ENCODE peak calls at places on chromosomes 16 and 17, in ten cellular contexts. One of them, this sample, is unnamed.

GRCh38 chr17:64320613-64321553 is 57.8 kb upstream of the TEX2 start:
- DNase-seq in cardiac fibroblast: peak
- DNase-seq in left ventricle myocardium inferior: peak
- DNase-seq in NB4: peak
- DNase-seq in fibroblast of lung: peak
- DNase-seq in mesothelial cell of epicardium: peak
- DNase-seq in osteocyte: no peak
- DNase-seq in breast epithelium: peak
- DNase-seq in AG10803: peak
- DNase-seq in HCT116: peak
- DNase-seq in this sample: peak

GRCh38 chr16:3637371-3637923 is 17.0 kb upstream of the DNASE1 start:
- DNase-seq in cardiac fibroblast: peak
- DNase-seq in left ventricle myocardium inferior: no peak
- DNase-seq in NB4: peak
- DNase-seq in fibroblast of lung: no peak
- DNase-seq in mesothelial cell of epicardium: peak
- DNase-seq in osteocyte: peak
- DNase-seq in breast epithelium: peak
- DNase-seq in AG10803: peak
- DNase-seq in HCT116: no peak
- DNase-seq in this sample: peak

GRCh38 chr17:48382989-48383388 is 47.0 kb downstream of the SKAP1 start:
- DNase-seq in cardiac fibroblast: no peak
- DNase-seq in left ventricle myocardium inferior: no peak
- DNase-seq in NB4: no peak
- DNase-seq in fibroblast of lung: no peak
- DNase-seq in mesothelial cell of epicardium: no peak
- DNase-seq in osteocyte: no peak
- DNase-seq in breast epithelium: no peak
- DNase-seq in AG10803: no peak
- DNase-seq in HCT116: no peak
- DNase-seq in this sample: no peak

GRCh38 chr16:11614587-11615175 is 28.0 kb upstream of the LITAF start:
- DNase-seq in cardiac fibroblast: no peak
- DNase-seq in left ventricle myocardium inferior: no peak
- DNase-seq in NB4: no peak
- DNase-seq in fibroblast of lung: peak
- DNase-seq in mesothelial cell of epicardium: no peak
- DNase-seq in osteocyte: no peak
- DNase-seq in breast epithelium: no peak
- DNase-seq in AG10803: no peak
- DNase-seq in HCT116: no peak
- DNase-seq in this sample: no peak

GRCh38 chr16:75306102-75306762 is 54.8 kb upstream of the BCAR1 start:
- DNase-seq in cardiac fibroblast: peak
- DNase-seq in left ventricle myocardium inferior: no peak
- DNase-seq in NB4: no peak
- DNase-seq in fibroblast of lung: peak
- DNase-seq in mesothelial cell of epicardium: no peak
- DNase-seq in osteocyte: no peak
- DNase-seq in breast epithelium: no peak
- DNase-seq in AG10803: no peak
- DNase-seq in HCT116: peak
- DNase-seq in this sample: no peak

GRCh38 chr17:79732804-79733691 is 2.3 kb downstream of the ENPP7 start:
- DNase-seq in cardiac fibroblast: no peak
- DNase-seq in left ventricle myocardium inferior: no peak
- DNase-seq in NB4: peak
- DNase-seq in fibroblast of lung: no peak
- DNase-seq in mesothelial cell of epicardium: no peak
- DNase-seq in osteocyte: no peak
- DNase-seq in breast epithelium: no peak
- DNase-seq in AG10803: no peak
- DNase-seq in HCT116: no peak
- DNase-seq in this sample: peak

GRCh38 chr16:17301593-17302135 is 169.1 kb downstream of the XYLT1 start:
- DNase-seq in cardiac fibroblast: no peak
- DNase-seq in left ventricle myocardium inferior: no peak
- DNase-seq in NB4: peak
- DNase-seq in fibroblast of lung: no peak
- DNase-seq in mesothelial cell of epicardium: no peak
- DNase-seq in osteocyte: no peak
- DNase-seq in breast epithelium: no peak
- DNase-seq in AG10803: no peak
- DNase-seq in HCT116: no peak
- DNase-seq in this sample: no peak

GRCh38 chr17:61048398-61049106 is 351.1 kb upstream of the TBX2 start:
- DNase-seq in cardiac fibroblast: no peak
- DNase-seq in left ventricle myocardium inferior: no peak
- DNase-seq in NB4: no peak
- DNase-seq in fibroblast of lung: no peak
- DNase-seq in mesothelial cell of epicardium: no peak
- DNase-seq in osteocyte: no peak
- DNase-seq in breast epithelium: no peak
- DNase-seq in AG10803: no peak
- DNase-seq in HCT116: no peak
- DNase-seq in this sample: peak

DNA sequence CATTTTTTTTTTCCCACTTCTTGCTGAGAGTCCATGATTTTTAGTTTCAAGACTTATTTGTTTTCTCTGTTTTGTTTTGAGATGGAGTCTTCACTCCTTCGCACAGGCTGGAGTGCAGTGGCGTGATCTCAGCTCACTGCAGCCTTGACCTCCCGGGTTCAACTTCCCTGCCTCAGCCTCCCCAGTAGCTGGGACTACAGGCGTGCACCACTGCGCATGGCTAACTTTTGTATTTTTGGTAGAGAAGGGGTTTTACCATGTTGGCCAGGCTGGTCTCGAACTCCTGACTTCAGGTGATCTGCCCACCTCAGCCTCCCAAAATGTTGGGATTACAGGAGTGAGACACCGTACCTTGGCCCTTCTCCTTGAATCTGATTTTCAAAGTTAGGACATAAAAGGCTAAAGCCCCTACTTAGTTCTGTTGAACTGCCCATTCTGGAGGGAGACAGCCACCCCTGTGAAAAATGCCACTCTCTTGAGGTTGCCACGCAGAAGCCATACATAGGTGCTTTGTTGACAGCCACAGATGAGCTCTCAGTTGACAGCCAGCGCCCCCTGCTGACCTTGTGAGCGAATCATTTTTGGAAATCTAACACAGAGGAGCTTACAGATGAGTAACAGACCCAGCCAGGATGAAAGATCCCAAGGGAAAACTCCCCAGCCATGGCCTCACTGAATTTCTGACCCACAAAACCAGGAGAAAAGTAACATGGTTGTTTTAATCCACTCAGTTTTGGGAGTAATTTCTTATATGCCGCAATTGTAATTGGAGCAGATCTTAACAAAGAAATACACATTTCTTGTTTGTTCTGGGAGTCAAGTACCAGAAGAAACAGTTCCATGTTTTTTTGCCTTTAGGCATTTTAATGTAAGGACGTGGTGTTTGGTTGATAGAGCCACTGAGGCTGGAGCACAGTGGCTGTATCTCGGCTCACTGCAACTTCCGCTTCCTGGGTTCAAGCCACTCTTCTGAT is 38.8 kb downstream of the PKD1L3 start:
- DNase-seq in cardiac fibroblast: peak
- DNase-seq in left ventricle myocardium inferior: peak
- DNase-seq in NB4: peak
- DNase-seq in fibroblast of lung: peak
- DNase-seq in mesothelial cell of epicardium: peak
- DNase-seq in osteocyte: peak
- DNase-seq in breast epithelium: peak
- DNase-seq in AG10803: peak
- DNase-seq in HCT116: peak
- DNase-seq in this sample: peak
- TF ChIP-seq CTCF in cardiac fibroblast: peak
- TF ChIP-seq CTCF in left ventricle myocardium inferior: peak
- TF ChIP-seq CTCF in NB4: peak
- TF ChIP-seq CTCF in fibroblast of lung: peak
- TF ChIP-seq CTCF in mesothelial cell of epicardium: peak
- TF ChIP-seq CTCF in osteocyte: peak
- TF ChIP-seq CTCF in breast epithelium: peak
- TF ChIP-seq CTCF in AG10803: peak
- TF ChIP-seq CTCF in HCT116: peak
- TF ChIP-seq CTCF in this sample: peak

GRCh38 chr17:68863091-68863652 is 92.0 kb downstream of the ABCA8 start:
- DNase-seq in cardiac fibroblast: no peak
- DNase-seq in left ventricle myocardium inferior: no peak
- DNase-seq in NB4: no peak
- DNase-seq in fibroblast of lung: no peak
- DNase-seq in mesothelial cell of epicardium: no peak
- DNase-seq in osteocyte: no peak
- DNase-seq in breast epithelium: no peak
- DNase-seq in AG10803: no peak
- DNase-seq in HCT116: no peak
- DNase-seq in this sample: no peak
- TF ChIP-seq CTCF in cardiac fibroblast: no peak
- TF ChIP-seq CTCF in left ventricle myocardium inferior: no peak
- TF ChIP-seq CTCF in NB4: no peak
- TF ChIP-seq CTCF in fibroblast of lung: no peak
- TF ChIP-seq CTCF in mesothelial cell of epicardium: peak
- TF ChIP-seq CTCF in osteocyte: no peak
- TF ChIP-seq CTCF in breast epithelium: no peak
- TF ChIP-seq CTCF in AG10803: no peak
- TF ChIP-seq CTCF in HCT116: no peak
- TF ChIP-seq CTCF in this sample: no peak

DNA sequence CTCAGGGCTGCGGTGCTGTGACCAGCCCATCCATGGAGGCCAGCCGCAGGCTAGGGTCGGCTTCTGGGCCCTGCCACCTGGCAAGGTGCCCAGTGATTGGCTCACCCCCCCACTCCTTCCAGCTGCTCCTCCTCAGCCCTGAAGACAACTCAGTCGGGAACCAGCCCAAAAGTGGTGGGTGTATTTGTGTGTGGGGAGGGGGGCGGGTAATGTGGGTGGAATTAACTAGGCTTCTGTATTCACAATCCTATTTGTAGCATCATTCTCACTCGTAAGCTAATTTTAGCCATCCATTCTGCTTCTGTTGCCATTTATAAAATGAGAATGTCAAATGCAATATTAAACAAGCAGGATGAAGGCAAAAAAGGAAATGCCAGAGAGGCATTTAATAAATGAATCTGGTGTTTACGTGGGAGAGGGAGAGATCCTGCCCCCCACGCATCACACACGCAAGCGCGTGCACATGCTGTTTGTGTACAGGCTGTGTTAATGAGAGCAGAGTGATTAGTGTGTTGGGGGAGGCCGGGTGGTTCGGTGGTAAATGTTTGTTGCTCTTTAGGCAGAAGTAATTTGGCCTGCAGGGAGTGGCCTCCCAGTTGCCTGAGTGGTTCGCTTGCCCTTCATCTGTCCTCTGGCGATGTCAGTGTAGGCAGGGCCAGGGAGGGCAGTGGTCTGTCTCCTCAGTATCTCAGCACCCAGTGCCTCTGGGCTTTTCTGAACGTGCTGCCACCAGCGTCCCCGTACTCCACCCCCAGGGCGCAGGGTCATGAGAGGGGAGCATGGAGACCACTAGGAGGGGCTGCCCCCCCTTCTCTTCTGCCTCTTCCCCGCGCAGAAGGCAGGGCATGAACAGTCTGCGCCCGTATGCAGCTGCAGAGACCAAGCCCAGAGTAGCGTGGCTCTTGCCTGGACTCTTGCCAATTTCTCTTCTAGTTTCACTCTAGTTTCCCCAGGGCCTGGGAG is 140.0 kb downstream of the CCDC182 start:
- DNase-seq in cardiac fibroblast: peak
- DNase-seq in left ventricle myocardium inferior: peak
- DNase-seq in NB4: peak
- DNase-seq in fibroblast of lung: peak
- DNase-seq in mesothelial cell of epicardium: no peak
- DNase-seq in osteocyte: no peak
- DNase-seq in breast epithelium: no peak
- DNase-seq in AG10803: peak
- DNase-seq in HCT116: no peak
- DNase-seq in this sample: peak
- TF ChIP-seq CTCF in cardiac fibroblast: no peak
- TF ChIP-seq CTCF in left ventricle myocardium inferior: no peak
- TF ChIP-seq CTCF in NB4: no peak
- TF ChIP-seq CTCF in fibroblast of lung: peak
- TF ChIP-seq CTCF in mesothelial cell of epicardium: no peak
- TF ChIP-seq CTCF in osteocyte: no peak
- TF ChIP-seq CTCF in breast epithelium: no peak
- TF ChIP-seq CTCF in AG10803: no peak
- TF ChIP-seq CTCF in HCT116: no peak
- TF ChIP-seq CTCF in this sample: no peak

DNA sequence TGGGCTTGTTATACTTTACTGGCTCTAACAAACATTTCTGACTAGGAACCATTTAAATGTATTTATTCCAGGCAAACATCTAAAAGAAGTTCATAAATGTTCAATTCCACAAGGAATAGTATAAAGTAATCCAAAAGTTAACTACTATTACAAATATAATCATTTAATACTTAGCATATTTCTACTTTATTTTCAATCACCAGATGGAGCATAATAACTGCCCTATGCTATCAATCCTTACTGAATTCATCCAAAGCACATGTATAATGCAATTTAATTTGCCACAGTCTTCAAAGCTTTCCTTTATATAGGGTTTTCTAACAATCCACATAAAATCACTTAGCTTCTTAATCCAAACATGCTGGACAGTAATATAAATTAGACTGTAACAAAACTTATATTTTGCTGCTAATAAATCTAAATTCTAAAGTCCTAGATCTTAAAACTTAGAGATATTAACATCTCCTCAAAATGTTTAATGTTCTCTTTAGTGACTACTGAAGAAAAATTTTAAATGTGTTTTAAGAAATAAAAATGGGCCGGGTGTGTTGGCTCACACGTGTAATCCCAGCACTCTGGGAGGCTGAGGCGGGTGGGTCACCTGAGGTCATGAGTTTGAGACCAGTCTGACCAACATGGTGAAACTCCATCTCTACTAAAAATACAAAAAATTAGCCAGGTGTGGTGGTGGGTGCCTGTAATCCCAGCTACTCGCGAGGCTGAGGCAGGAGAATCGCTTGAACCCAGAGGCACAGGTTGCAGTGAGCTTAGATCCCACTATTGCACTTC is 5.9 kb downstream of the MEIOB start:
- DNase-seq in cardiac fibroblast: no peak
- DNase-seq in left ventricle myocardium inferior: no peak
- DNase-seq in NB4: no peak
- DNase-seq in fibroblast of lung: no peak
- DNase-seq in mesothelial cell of epicardium: no peak
- DNase-seq in osteocyte: peak
- DNase-seq in breast epithelium: no peak
- DNase-seq in AG10803: no peak
- DNase-seq in HCT116: no peak
- DNase-seq in this sample: no peak
- TF ChIP-seq CTCF in cardiac fibroblast: no peak
- TF ChIP-seq CTCF in left ventricle myocardium inferior: no peak
- TF ChIP-seq CTCF in NB4: no peak
- TF ChIP-seq CTCF in fibroblast of lung: no peak
- TF ChIP-seq CTCF in mesothelial cell of epicardium: no peak
- TF ChIP-seq CTCF in osteocyte: no peak
- TF ChIP-seq CTCF in breast epithelium: no peak
- TF ChIP-seq CTCF in AG10803: no peak
- TF ChIP-seq CTCF in HCT116: peak
- TF ChIP-seq CTCF in this sample: no peak

This sample was measured in fibroblast of villous mesenchyme.